ENCODE peak calls at places on chromosomes 11 and 22, in nine cellular contexts. X is midbrain; M is activated CD4-positive, alpha-beta T cell treated with anti-CD3 and anti-CD28 coated beads, Interleukin-2, amount 10 ng/mL, durations not matched to agents 7 days and 5 days; C is mesothelial cell of epicardium; R is iPS DF 19.7; V is EH; E is HS-5; U is H4; I is coronary artery. H is an unnamed sample.

GRCh38 chr11:133844217-133844616 is 1.1 kb downstream of the SPATA19 start:
- DNase-seq in M (no peak), V (no peak), C (no peak), I (no peak), E (no peak), R (no peak), X (no peak), U (no peak), H (no peak)

GRCh38 chr11:45669146-45669545 is 3.7 kb upstream of the CHST1 start:
- DNase-seq in X (no peak), E (no peak), V (no peak), U (no peak), C (no peak), R (no peak), I (no peak), M (no peak), H (no peak)

GRCh38 chr22:32335471-32335870 is 22.2 kb upstream of the RFPL3 start:
- DNase-seq in R (no peak), E (no peak), U (no peak), X (no peak), C (no peak), I (peak; percentile 40), V (no peak), M (no peak), H (no peak)

GRCh38 chr11:70631624-70632047 is 233.3 kb downstream of the CTTN start:
- DNase-seq in E (no peak), R (no peak), C (no peak), V (no peak), M (no peak), X (no peak), I (no peak), U (no peak), H (no peak)

GRCh38 chr11:6931146-6931713 is 5.0 kb downstream of the ZNF215 start:
- DNase-seq in X (no peak), C (no peak), E (no peak), R (no peak), U (no peak), V (no peak), M (no peak), I (no peak), H (no peak)

GRCh38 chr22:46974631-46975585 is 212.5 kb downstream of the TBC1D22A start:
- DNase-seq in U (no peak), C (no peak), V (no peak), M (no peak), I (peak; percentile 47), E (no peak), R (no peak), X (no peak), H (no peak)

GRCh38 chr22:41856484-41856883 is 23.6 kb downstream of the SREBF2 start:
- DNase-seq in E (no peak), C (no peak), I (no peak), R (no peak), M (no peak), X (no peak), U (no peak), V (no peak), H (no peak)

GRCh38 chr22:46087336-46087690 is 63.0 kb upstream of the PPARA start:
- DNase-seq in C (no peak), E (no peak), M (no peak), I (no peak), R (no peak), U (no peak), V (no peak), X (no peak), H (no peak)

GRCh38 chr11:34394771-34395300 is 37.0 kb upstream of the ABTB2 start:
- DNase-seq in R (no peak), V (no peak), X (no peak), M (no peak), E (no peak), U (no peak), I (no peak), C (no peak), H (no peak)

GRCh38 chr11:111718436-111719325 is 47.5 kb downstream of the PPP2R1B start:
- DNase-seq in R (no peak), M (no peak), U (peak; percentile 87), X (peak; percentile 10), E (no peak), V (peak; percentile 87), C (no peak), I (no peak), H (no peak)

GRCh38 chr11:10856689-10857603 is 907 bp downstream of the ZBED5 start:
- DNase-seq in C (no peak), X (peak; percentile 41), U (peak; percentile 35), M (peak; percentile 36), R (no peak), E (no peak), V (peak; percentile 65), I (no peak), H (no peak)

H was measured in thoracic aorta.